ENCODE peak calls at places on chromosomes 3 and 15, in nine cellular contexts. One of them, this sample, is unnamed.

GRCh38 chr3:87996845-87997244 is 62.0 kb downstream of the CGGBP1 start:
- ATAC-seq in naive B cell: no peak
- ATAC-seq in stimulated activated memory B cell treated with anti-CD40 and anti-IgM and Interleukin-4, amounts not matched to agents 10 μg/mL and 1 μg/mL and 100 μg/mL, for 72 hours: no peak
- ATAC-seq in Right ventricle myocardium superior: no peak
- ATAC-seq in activated naive CD8-positive, alpha-beta T cell treated with anti-CD3 and anti-CD28 coated beads, Interleukin-2, amount 50 U/mL, for 24 hours: no peak
- ATAC-seq in activated B cell treated with CpG ODN at 0.5 μM for 24 hours: no peak
- ATAC-seq in lung: no peak
- ATAC-seq in left lung: no peak
- ATAC-seq in K562: no peak
- ATAC-seq in this sample: no peak

GRCh38 chr3:156561533-156561932 is 6.6 kb upstream of the SSR3 start:
- ATAC-seq in naive B cell: no peak
- ATAC-seq in stimulated activated memory B cell treated with anti-CD40 and anti-IgM and Interleukin-4, amounts not matched to agents 10 μg/mL and 1 μg/mL and 100 μg/mL, for 72 hours: no peak
- ATAC-seq in Right ventricle myocardium superior: no peak
- ATAC-seq in activated naive CD8-positive, alpha-beta T cell treated with anti-CD3 and anti-CD28 coated beads, Interleukin-2, amount 50 U/mL, for 24 hours: no peak
- ATAC-seq in activated B cell treated with CpG ODN at 0.5 μM for 24 hours: no peak
- ATAC-seq in lung: no peak
- ATAC-seq in left lung: no peak
- ATAC-seq in K562: no peak
- ATAC-seq in this sample: no peak

GRCh38 chr3:97885931-97886824 is 64.4 kb downstream of the CRYBG3 start:
- ATAC-seq in naive B cell: no peak
- ATAC-seq in stimulated activated memory B cell treated with anti-CD40 and anti-IgM and Interleukin-4, amounts not matched to agents 10 μg/mL and 1 μg/mL and 100 μg/mL, for 72 hours: no peak
- ATAC-seq in Right ventricle myocardium superior: peak; percentile 58
- ATAC-seq in activated naive CD8-positive, alpha-beta T cell treated with anti-CD3 and anti-CD28 coated beads, Interleukin-2, amount 50 U/mL, for 24 hours: no peak
- ATAC-seq in activated B cell treated with CpG ODN at 0.5 μM for 24 hours: no peak
- ATAC-seq in lung: no peak
- ATAC-seq in left lung: no peak
- ATAC-seq in K562: no peak
- ATAC-seq in this sample: no peak

GRCh38 chr3:123657111-123657510 is 72.3 kb upstream of the HACD2 start:
- ATAC-seq in naive B cell: no peak
- ATAC-seq in stimulated activated memory B cell treated with anti-CD40 and anti-IgM and Interleukin-4, amounts not matched to agents 10 μg/mL and 1 μg/mL and 100 μg/mL, for 72 hours: no peak
- ATAC-seq in Right ventricle myocardium superior: no peak
- ATAC-seq in activated naive CD8-positive, alpha-beta T cell treated with anti-CD3 and anti-CD28 coated beads, Interleukin-2, amount 50 U/mL, for 24 hours: no peak
- ATAC-seq in activated B cell treated with CpG ODN at 0.5 μM for 24 hours: no peak
- ATAC-seq in lung: no peak
- ATAC-seq in left lung: no peak
- ATAC-seq in K562: no peak
- ATAC-seq in this sample: no peak

GRCh38 chr15:101277943-101278564 is 769 bp upstream of the SELENOS start:
- ATAC-seq in naive B cell: no peak
- ATAC-seq in stimulated activated memory B cell treated with anti-CD40 and anti-IgM and Interleukin-4, amounts not matched to agents 10 μg/mL and 1 μg/mL and 100 μg/mL, for 72 hours: no peak
- ATAC-seq in Right ventricle myocardium superior: no peak
- ATAC-seq in activated naive CD8-positive, alpha-beta T cell treated with anti-CD3 and anti-CD28 coated beads, Interleukin-2, amount 50 U/mL, for 24 hours: no peak
- ATAC-seq in activated B cell treated with CpG ODN at 0.5 μM for 24 hours: no peak
- ATAC-seq in lung: no peak
- ATAC-seq in left lung: no peak
- ATAC-seq in K562: no peak
- ATAC-seq in this sample: no peak

GRCh38 chr3:165768680-165769079 is 68.5 kb downstream of the BCHE start:
- ATAC-seq in naive B cell: no peak
- ATAC-seq in stimulated activated memory B cell treated with anti-CD40 and anti-IgM and Interleukin-4, amounts not matched to agents 10 μg/mL and 1 μg/mL and 100 μg/mL, for 72 hours: no peak
- ATAC-seq in Right ventricle myocardium superior: no peak
- ATAC-seq in activated naive CD8-positive, alpha-beta T cell treated with anti-CD3 and anti-CD28 coated beads, Interleukin-2, amount 50 U/mL, for 24 hours: no peak
- ATAC-seq in activated B cell treated with CpG ODN at 0.5 μM for 24 hours: no peak
- ATAC-seq in lung: no peak
- ATAC-seq in left lung: no peak
- ATAC-seq in K562: no peak
- ATAC-seq in this sample: no peak

GRCh38 chr3:153783106-153783505 is 338.1 kb upstream of the ARHGEF26 start:
- ATAC-seq in naive B cell: no peak
- ATAC-seq in stimulated activated memory B cell treated with anti-CD40 and anti-IgM and Interleukin-4, amounts not matched to agents 10 μg/mL and 1 μg/mL and 100 μg/mL, for 72 hours: no peak
- ATAC-seq in Right ventricle myocardium superior: peak; percentile 91
- ATAC-seq in activated naive CD8-positive, alpha-beta T cell treated with anti-CD3 and anti-CD28 coated beads, Interleukin-2, amount 50 U/mL, for 24 hours: no peak
- ATAC-seq in activated B cell treated with CpG ODN at 0.5 μM for 24 hours: no peak
- ATAC-seq in lung: no peak
- ATAC-seq in left lung: no peak
- ATAC-seq in K562: no peak
- ATAC-seq in this sample: no peak

GRCh38 chr3:139113766-139114165 is 69.1 kb upstream of the PRR23C start:
- ATAC-seq in naive B cell: no peak
- ATAC-seq in stimulated activated memory B cell treated with anti-CD40 and anti-IgM and Interleukin-4, amounts not matched to agents 10 μg/mL and 1 μg/mL and 100 μg/mL, for 72 hours: no peak
- ATAC-seq in Right ventricle myocardium superior: no peak
- ATAC-seq in activated naive CD8-positive, alpha-beta T cell treated with anti-CD3 and anti-CD28 coated beads, Interleukin-2, amount 50 U/mL, for 24 hours: peak; percentile 39
- ATAC-seq in activated B cell treated with CpG ODN at 0.5 μM for 24 hours: no peak
- ATAC-seq in lung: no peak
- ATAC-seq in left lung: no peak
- ATAC-seq in K562: no peak
- ATAC-seq in this sample: peak; percentile 57

GRCh38 chr3:45608885-45609284 is 14.3 kb downstream of the LIMD1 start:
- ATAC-seq in naive B cell: no peak
- ATAC-seq in stimulated activated memory B cell treated with anti-CD40 and anti-IgM and Interleukin-4, amounts not matched to agents 10 μg/mL and 1 μg/mL and 100 μg/mL, for 72 hours: no peak
- ATAC-seq in Right ventricle myocardium superior: no peak
- ATAC-seq in activated naive CD8-positive, alpha-beta T cell treated with anti-CD3 and anti-CD28 coated beads, Interleukin-2, amount 50 U/mL, for 24 hours: no peak
- ATAC-seq in activated B cell treated with CpG ODN at 0.5 μM for 24 hours: no peak
- ATAC-seq in lung: peak; percentile 49
- ATAC-seq in left lung: peak; percentile 54
- ATAC-seq in K562: no peak
- ATAC-seq in this sample: peak; percentile 38

GRCh38 chr3:142913432-142913831 is 24.5 kb upstream of the PCOLCE2 start:
- ATAC-seq in naive B cell: no peak
- ATAC-seq in stimulated activated memory B cell treated with anti-CD40 and anti-IgM and Interleukin-4, amounts not matched to agents 10 μg/mL and 1 μg/mL and 100 μg/mL, for 72 hours: no peak
- ATAC-seq in Right ventricle myocardium superior: no peak
- ATAC-seq in activated naive CD8-positive, alpha-beta T cell treated with anti-CD3 and anti-CD28 coated beads, Interleukin-2, amount 50 U/mL, for 24 hours: no peak
- ATAC-seq in activated B cell treated with CpG ODN at 0.5 μM for 24 hours: no peak
- ATAC-seq in lung: no peak
- ATAC-seq in left lung: no peak
- ATAC-seq in K562: no peak
- ATAC-seq in this sample: no peak

GRCh38 chr3:127589600-127590281 is 792 bp downstream of the TPRA1 start:
- ATAC-seq in naive B cell: peak; percentile 10
- ATAC-seq in stimulated activated memory B cell treated with anti-CD40 and anti-IgM and Interleukin-4, amounts not matched to agents 10 μg/mL and 1 μg/mL and 100 μg/mL, for 72 hours: peak; percentile 4
- ATAC-seq in Right ventricle myocardium superior: peak; percentile 20
- ATAC-seq in activated naive CD8-positive, alpha-beta T cell treated with anti-CD3 and anti-CD28 coated beads, Interleukin-2, amount 50 U/mL, for 24 hours: no peak
- ATAC-seq in activated B cell treated with CpG ODN at 0.5 μM for 24 hours: no peak
- ATAC-seq in lung: peak; percentile 22
- ATAC-seq in left lung: peak; percentile 5
- ATAC-seq in K562: peak; percentile 13
- ATAC-seq in this sample: no peak

GRCh38 chr3:112358311-112358780 is 25.4 kb downstream of the CD200 start:
- ATAC-seq in naive B cell: peak; percentile 66
- ATAC-seq in stimulated activated memory B cell treated with anti-CD40 and anti-IgM and Interleukin-4, amounts not matched to agents 10 μg/mL and 1 μg/mL and 100 μg/mL, for 72 hours: peak; percentile 54
- ATAC-seq in Right ventricle myocardium superior: no peak
- ATAC-seq in activated naive CD8-positive, alpha-beta T cell treated with anti-CD3 and anti-CD28 coated beads, Interleukin-2, amount 50 U/mL, for 24 hours: no peak
- ATAC-seq in activated B cell treated with CpG ODN at 0.5 μM for 24 hours: peak; percentile 61
- ATAC-seq in lung: peak; percentile 16
- ATAC-seq in left lung: no peak
- ATAC-seq in K562: no peak
- ATAC-seq in this sample: peak; percentile 90

GRCh38 chr15:50778089-50778488 is 12.6 kb upstream of the SPPL2A start:
- ATAC-seq in naive B cell: no peak
- ATAC-seq in stimulated activated memory B cell treated with anti-CD40 and anti-IgM and Interleukin-4, amounts not matched to agents 10 μg/mL and 1 μg/mL and 100 μg/mL, for 72 hours: no peak
- ATAC-seq in Right ventricle myocardium superior: no peak
- ATAC-seq in activated naive CD8-positive, alpha-beta T cell treated with anti-CD3 and anti-CD28 coated beads, Interleukin-2, amount 50 U/mL, for 24 hours: no peak
- ATAC-seq in activated B cell treated with CpG ODN at 0.5 μM for 24 hours: no peak
- ATAC-seq in lung: no peak
- ATAC-seq in left lung: no peak
- ATAC-seq in K562: no peak
- ATAC-seq in this sample: no peak

GRCh38 chr15:33111051-33111451 is 83.5 kb downstream of the FMN1 start:
- ATAC-seq in naive B cell: no peak
- ATAC-seq in stimulated activated memory B cell treated with anti-CD40 and anti-IgM and Interleukin-4, amounts not matched to agents 10 μg/mL and 1 μg/mL and 100 μg/mL, for 72 hours: no peak
- ATAC-seq in Right ventricle myocardium superior: no peak
- ATAC-seq in activated naive CD8-positive, alpha-beta T cell treated with anti-CD3 and anti-CD28 coated beads, Interleukin-2, amount 50 U/mL, for 24 hours: no peak
- ATAC-seq in activated B cell treated with CpG ODN at 0.5 μM for 24 hours: no peak
- ATAC-seq in lung: no peak
- ATAC-seq in left lung: no peak
- ATAC-seq in K562: no peak
- ATAC-seq in this sample: no peak

GRCh38 chr3:124439586-124439985 is 290.7 kb upstream of the UMPS start:
- ATAC-seq in naive B cell: no peak
- ATAC-seq in stimulated activated memory B cell treated with anti-CD40 and anti-IgM and Interleukin-4, amounts not matched to agents 10 μg/mL and 1 μg/mL and 100 μg/mL, for 72 hours: no peak
- ATAC-seq in Right ventricle myocardium superior: no peak
- ATAC-seq in activated naive CD8-positive, alpha-beta T cell treated with anti-CD3 and anti-CD28 coated beads, Interleukin-2, amount 50 U/mL, for 24 hours: no peak
- ATAC-seq in activated B cell treated with CpG ODN at 0.5 μM for 24 hours: no peak
- ATAC-seq in lung: no peak
- ATAC-seq in left lung: no peak
- ATAC-seq in K562: no peak
- ATAC-seq in this sample: no peak

This sample was measured in activated T-helper 17 cell treated with anti-CD3 and anti-CD28 coated beads, Interleukin-2, amount 50 U/mL, for 72 hours.